ENCODE peak calls at places on chromosomes 7 and 10, in seven cellular contexts. A, R, Z, N, L, F and V are unnamed samples.

GRCh38 chr10:62021116-62021515 is 119.6 kb downstream of the ARID5B start:
- DNase-seq in A (no peak), R (no peak), Z (no peak), N (no peak), L (no peak), F (no peak), V (no peak)

GRCh38 chr10:121592155-121592890 is 5.9 kb downstream of the FGFR2 start:
- DNase-seq in A (no peak), R (no peak), Z (no peak), N (no peak), L (no peak), F (peak), V (no peak)

GRCh38 chr7:132956556-132956955 is 125.3 kb downstream of the CHCHD3 start:
- DNase-seq in A (no peak), R (no peak), Z (no peak), N (no peak), L (no peak), F (no peak), V (peak)

GRCh38 chr7:55420535-55420934 is 55.4 kb downstream of the LANCL2 start:
- DNase-seq in A (no peak), R (no peak), Z (no peak), N (no peak), L (no peak), F (no peak), V (no peak)

GRCh38 chr10:96380821-96381220 is 22.0 kb upstream of the OPALIN start:
- DNase-seq in A (no peak), R (no peak), Z (no peak), N (no peak), L (no peak), F (no peak), V (no peak)

GRCh38 chr10:4708123-4708759 is 117.8 kb upstream of the AKR1E2 start:
- DNase-seq in A (no peak), R (no peak), Z (no peak), N (no peak), L (no peak), F (no peak), V (peak)

GRCh38 chr7:135486258-135486657 is 23.6 kb downstream of the CNOT4 start:
- DNase-seq in A (no peak), R (no peak), Z (no peak), N (no peak), L (no peak), F (no peak), V (no peak)

GRCh38 chr10:47440207-47440606 is 43.7 kb downstream of the ANXA8 start:
- DNase-seq in A (no peak), R (no peak), Z (no peak), N (no peak), L (no peak), F (no peak), V (no peak)

GRCh38 chr10:103451871-103452713 is at the start of gene CALHM2:
- DNase-seq in A (peak), R (peak), Z (peak), N (peak), L (peak), F (peak), V (peak)

GRCh38 chr7:136956232-136956631 is 87.8 kb downstream of the CHRM2 start:
- DNase-seq in A (no peak), R (no peak), Z (no peak), N (no peak), L (no peak), F (no peak), V (no peak)

GRCh38 chr10:5500162-5500670 is 846 bp upstream of the CALML5 start:
- DNase-seq in A (no peak), R (no peak), Z (no peak), N (no peak), L (no peak), F (no peak), V (no peak)

GRCh38 chr7:105003275-105003674 is 10.7 kb upstream of the KMT2E start:
- DNase-seq in A (no peak), R (no peak), Z (peak), N (no peak), L (peak), F (no peak), V (peak)

GRCh38 chr7:4711634-4712033 is 29.5 kb downstream of the FOXK1 start:
- DNase-seq in A (no peak), R (no peak), Z (peak), N (no peak), L (no peak), F (no peak), V (no peak)

GRCh38 chr7:100148559-100149328 is at the start of gene LAMTOR4:
- DNase-seq in A (peak), R (peak), Z (peak), N (peak), L (peak), F (peak), V (peak)
- TF ChIP-seq POLR2A in A (peak), R (peak), Z (peak), N (peak), L (peak), F (peak), V (peak)

GRCh38 chr7:549891-550625 is 30.4 kb upstream of the PDGFA start:
- DNase-seq in A (no peak), R (no peak), Z (no peak), N (no peak), L (no peak), F (no peak), V (no peak)

GRCh38 chr7:555551-556160 is 36.0 kb upstream of the PDGFA start:
- DNase-seq in A (no peak), R (no peak), Z (no peak), N (no peak), L (no peak), F (no peak), V (no peak)

GRCh38 chr7:553637-554111 is 34.0 kb upstream of the PDGFA start:
- DNase-seq in A (no peak), R (no peak), Z (no peak), N (no peak), L (no peak), F (no peak), V (no peak)

GRCh38 chr7:550881-551614 is 31.4 kb upstream of the PDGFA start:
- DNase-seq in A (no peak), R (no peak), Z (no peak), N (no peak), L (no peak), F (no peak), V (no peak)

DNA sequence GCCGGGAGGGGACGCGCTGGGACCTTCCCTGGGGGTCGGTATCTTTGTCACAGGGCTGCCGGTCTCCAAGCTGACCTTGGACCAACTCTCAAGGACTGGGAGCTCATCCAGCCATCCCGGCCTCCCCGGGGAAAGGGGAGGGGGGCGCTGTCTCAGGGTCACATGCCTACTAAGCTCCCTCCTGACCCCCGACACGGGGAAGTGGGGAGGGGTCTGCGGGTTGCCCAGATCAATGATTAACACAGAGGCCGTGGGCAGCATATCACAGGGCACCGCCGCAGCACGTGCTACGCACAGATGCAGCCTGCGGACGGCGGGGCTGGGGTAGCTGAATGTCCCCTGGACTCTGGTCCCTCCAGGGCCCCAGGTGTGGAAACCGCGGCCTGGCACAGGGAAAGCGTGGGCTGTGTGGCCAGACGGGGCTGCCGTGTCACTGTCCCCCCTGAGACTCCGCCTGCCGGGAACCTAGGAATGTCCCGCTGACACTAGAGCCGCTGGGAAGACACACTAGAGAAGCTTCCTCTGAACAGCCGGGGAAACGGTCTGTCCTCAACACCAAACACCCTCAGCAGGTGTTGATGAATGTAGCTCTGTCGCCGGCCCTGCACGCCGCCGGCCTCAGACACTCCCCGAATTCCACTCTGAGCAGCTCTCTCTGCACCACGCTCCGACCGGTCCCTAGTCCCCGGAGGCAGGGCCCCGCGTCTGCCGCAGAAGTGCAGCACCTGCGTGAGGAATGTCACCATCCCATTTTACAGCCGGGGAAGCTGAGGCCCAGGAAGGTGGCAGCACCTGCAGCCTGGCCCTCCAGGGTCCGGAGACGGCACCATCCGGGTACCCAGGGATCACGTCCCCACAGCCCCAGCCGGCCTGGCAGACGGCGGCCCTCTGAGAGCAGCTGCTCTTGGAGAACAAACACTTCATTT is 33.3 kb upstream of the PDGFA start:
- DNase-seq in A (no peak), R (no peak), Z (no peak), N (no peak), L (no peak), F (no peak), V (no peak)
- TF ChIP-seq POLR2A in A (no peak), R (no peak), Z (no peak), N (no peak), L (no peak), F (no peak), V (no peak)

GRCh38 chr10:79073784-79074432 is 5.1 kb downstream of the ZMIZ1 start:
- DNase-seq in A (no peak), R (no peak), Z (peak), N (peak), L (no peak), F (no peak), V (no peak)

GRCh38 chr10:79072994-79073654 is 4.4 kb downstream of the ZMIZ1 start:
- DNase-seq in A (no peak), R (no peak), Z (no peak), N (no peak), L (no peak), F (no peak), V (peak)

GRCh38 chr10:79072041-79072441 is 3.3 kb downstream of the ZMIZ1 start:
- DNase-seq in A (no peak), R (no peak), Z (no peak), N (peak), L (no peak), F (no peak), V (no peak)

GRCh38 chr10:79075418-79075817 is 6.7 kb downstream of the ZMIZ1 start:
- DNase-seq in A (no peak), R (no peak), Z (no peak), N (no peak), L (no peak), F (no peak), V (no peak)

GRCh38 chr10:79074732-79075131 is 6.0 kb downstream of the ZMIZ1 start:
- DNase-seq in A (no peak), R (no peak), Z (no peak), N (no peak), L (no peak), F (no peak), V (no peak)
- TF ChIP-seq POLR2A in A (no peak), R (no peak), Z (no peak), N (no peak), L (no peak), F (no peak), V (no peak)

GRCh38 chr7:42940985-42941847 is 9.0 kb downstream of the MRPL32 start:
- DNase-seq in A (peak), R (no peak), Z (peak), N (peak), L (peak), F (peak), V (peak)
- TF ChIP-seq POLR2A in A (no peak), R (no peak), Z (no peak), N (no peak), L (no peak), F (no peak), V (no peak)

GRCh38 chr7:130142654-130143333 is 62.4 kb downstream of the TMEM209 start:
- DNase-seq in A (no peak), R (no peak), Z (peak), N (no peak), L (no peak), F (no peak), V (no peak)

GRCh38 chr7:130139193-130139950 is 65.8 kb downstream of the TMEM209 start:
- DNase-seq in A (no peak), R (no peak), Z (no peak), N (no peak), L (no peak), F (no peak), V (no peak)

GRCh38 chr7:130141858-130142653 is 63.1 kb downstream of the TMEM209 start:
- DNase-seq in A (no peak), R (no peak), Z (peak), N (no peak), L (no peak), F (no peak), V (no peak)

GRCh38 chr7:130140551-130141160 is 64.5 kb downstream of the TMEM209 start:
- DNase-seq in A (no peak), R (no peak), Z (peak), N (peak), L (no peak), F (no peak), V (no peak)

GRCh38 chr7:130141161-130141857 is 63.9 kb downstream of the TMEM209 start:
- DNase-seq in A (peak), R (no peak), Z (peak), N (peak), L (peak), F (no peak), V (peak)
- TF ChIP-seq POLR2A in A (peak), R (no peak), Z (no peak), N (no peak), L (no peak), F (no peak), V (peak)

DNA sequence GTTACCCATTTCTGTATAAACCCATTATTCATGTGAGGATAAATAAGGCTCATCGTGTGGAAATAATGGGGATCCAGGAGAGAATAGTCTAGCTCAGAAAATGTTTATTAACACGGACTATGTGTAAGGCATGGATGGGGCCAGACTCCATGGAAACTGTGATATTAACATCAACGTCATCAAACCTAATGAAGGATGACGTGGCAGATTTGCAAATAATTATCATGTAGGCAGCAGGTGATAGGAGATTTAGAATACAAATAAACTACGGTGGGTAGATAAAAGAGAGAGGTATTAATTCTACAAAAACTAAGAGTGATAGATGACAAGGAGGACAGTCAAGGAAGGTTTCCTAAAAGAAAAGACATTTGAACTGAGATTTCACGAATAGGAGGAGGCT is 592.2 kb downstream of the REEP3 start:
- DNase-seq in A (no peak), R (no peak), Z (no peak), N (no peak), L (no peak), F (no peak), V (no peak)
- TF ChIP-seq POLR2A in A (no peak), R (no peak), Z (no peak), N (no peak), L (no peak), F (no peak), V (no peak)